ENCODE peak calls at places on chromosome X, in seven cellular contexts. Z is H9, G is heart right ventricle, F is PC-9, T is GM23338, X is cardiac muscle cell, B is brain microvascular endothelial cell. N is an unnamed sample.
A peak's percentile ranks its signal among the peaks of the same experiment; 100 is the strongest.

GRCh38 chrX:22970861-22971260 is 28.9 kb upstream of the DDX53 start:
- DNase-seq in T (no peak), G (no peak), X (no peak), F (no peak), Z (no peak), B (no peak), N (no peak)

GRCh38 chrX:40539214-40540142 is 41.3 kb upstream of the ATP6AP2 start:
- DNase-seq in Z (peak; percentile 86), B (peak; percentile 23), F (no peak), X (peak; percentile 42), G (peak; percentile 19), T (peak; percentile 71), N (no peak)

GRCh38 chrX:1876041-1876440 is 261.2 kb downstream of the ASMT start:
- DNase-seq in T (no peak), X (no peak), F (no peak), B (no peak), G (no peak), Z (no peak), N (no peak)

GRCh38 chrX:46579250-46579649 is 5.7 kb downstream of the CHST7 start:
- DNase-seq in G (no peak), B (no peak), Z (no peak), F (no peak), T (no peak), X (no peak), N (no peak)

GRCh38 chrX:150202641-150203248 is 160.4 kb upstream of the MAMLD1 start:
- DNase-seq in B (peak; percentile 50), F (no peak), G (no peak), T (no peak), X (no peak), Z (no peak), N (no peak)

GRCh38 chrX:107716816-107717700 is 58.5 kb downstream of the TSC22D3 start:
- DNase-seq in X (peak; percentile 66), F (peak; percentile 74), Z (peak; percentile 80), T (peak; percentile 65), B (peak; percentile 90), G (peak; percentile 81), N (peak; percentile 61)

GRCh38 chrX:131271274-131271673 is 17.8 kb downstream of the IGSF1 start:
- DNase-seq in F (no peak), G (no peak), B (no peak), T (peak; percentile 43), Z (no peak), X (no peak), N (no peak)

GRCh38 chrX:350534-351321 is 32.1 kb upstream of the GTPBP6 start:
- DNase-seq in T (no peak), B (no peak), Z (no peak), X (no peak), F (no peak), G (no peak), N (no peak)

GRCh38 chrX:69746051-69746450 is 130.1 kb downstream of the EDA start:
- DNase-seq in T (no peak), G (no peak), B (no peak), Z (no peak), F (no peak), X (no peak), N (no peak)

GRCh38 chrX:129785160-129785947 is 5.6 kb downstream of the SASH3 start:
- DNase-seq in X (no peak), F (no peak), Z (no peak), G (no peak), B (no peak), T (no peak), N (no peak)
- H3K27ac ChIP-seq in X (no peak overlapping the region), F (no peak overlapping the region), Z (no peak overlapping the region), G (no peak overlapping the region), B (no peak overlapping the region), T (no peak overlapping the region), N (no peak overlapping the region)

GRCh38 chrX:123450217-123450616 is 266.1 kb downstream of the GRIA3 start:
- DNase-seq in Z (no peak), X (peak; percentile 8), T (peak; percentile 37), B (no peak), F (no peak), G (no peak), N (no peak)
- TF ChIP-seq CTCF in Z (peak; percentile 66), X (peak; percentile 41), T (peak; percentile 58), B (peak; percentile 44), F (peak; percentile 78), G (peak; percentile 32), N (no peak)

DNA sequence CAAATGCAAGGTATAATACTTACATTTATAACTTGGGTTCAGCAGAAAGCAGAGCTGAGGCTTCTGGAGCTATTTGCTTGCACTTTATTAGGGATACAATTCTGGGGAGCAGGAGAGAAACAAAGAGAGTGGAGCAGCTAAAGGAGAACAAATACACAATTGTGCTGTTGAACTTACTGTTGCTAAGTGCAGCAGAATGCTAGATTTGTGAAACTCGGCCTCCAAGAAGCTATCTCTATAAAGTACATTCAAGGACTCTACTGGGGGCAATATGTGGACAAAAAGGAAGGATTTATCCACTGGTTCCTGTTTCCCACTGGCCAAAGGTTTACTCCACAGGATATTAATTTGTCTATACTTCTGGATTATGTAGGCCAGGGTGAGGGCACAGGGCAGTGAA is 86.8 kb downstream of the PPP1R2C start:
- DNase-seq in T (no peak), F (no peak), Z (no peak), X (no peak), G (no peak), B (no peak), N (no peak)
- H3K27ac ChIP-seq in T (no peak overlapping the region), F (no peak overlapping the region), Z (no peak overlapping the region), X (no peak overlapping the region), G (no peak overlapping the region), B (no peak overlapping the region), N (no peak overlapping the region)

GRCh38 chrX:9279271-9279596 is 185.6 kb upstream of the TBL1X start:
- DNase-seq in X (no peak), Z (no peak), F (no peak), B (no peak), G (no peak), T (no peak), N (no peak)
- TF ChIP-seq CTCF in X (no peak), Z (no peak), F (no peak), B (no peak), G (no peak), T (no peak), N (no peak)

GRCh38 chrX:133859860-133860259 is 125.5 kb downstream of the GPC3 start:
- DNase-seq in B (peak; percentile 22), X (no peak), Z (no peak), T (no peak), G (no peak), F (no peak), N (no peak)
- H3K27ac ChIP-seq in B (no peak overlapping the region), X (no peak overlapping the region), Z (no peak overlapping the region), T (no peak overlapping the region), G (no peak overlapping the region), F (no peak overlapping the region), N (no peak overlapping the region)

GRCh38 chrX:146409528-146409927 is 400.0 kb upstream of the CXorf51B start:
- DNase-seq in X (no peak), G (no peak), B (no peak), F (no peak), Z (no peak), T (no peak), N (no peak)
- TF ChIP-seq CTCF in X (no peak), G (no peak), B (no peak), F (no peak), Z (no peak), T (no peak), N (no peak)

GRCh38 chrX:63434206-63434605 is 83.1 kb upstream of the SPIN4 start:
- DNase-seq in X (no peak), F (peak; percentile 86), T (no peak), B (no peak), Z (no peak), G (no peak), N (no peak)
- H3K27ac ChIP-seq in X (no peak overlapping the region), F (peak overlapping the region; percentile 99), T (no peak overlapping the region), B (no peak overlapping the region), Z (no peak overlapping the region), G (no peak overlapping the region), N (peak overlapping the region; percentile 51)

DNA sequence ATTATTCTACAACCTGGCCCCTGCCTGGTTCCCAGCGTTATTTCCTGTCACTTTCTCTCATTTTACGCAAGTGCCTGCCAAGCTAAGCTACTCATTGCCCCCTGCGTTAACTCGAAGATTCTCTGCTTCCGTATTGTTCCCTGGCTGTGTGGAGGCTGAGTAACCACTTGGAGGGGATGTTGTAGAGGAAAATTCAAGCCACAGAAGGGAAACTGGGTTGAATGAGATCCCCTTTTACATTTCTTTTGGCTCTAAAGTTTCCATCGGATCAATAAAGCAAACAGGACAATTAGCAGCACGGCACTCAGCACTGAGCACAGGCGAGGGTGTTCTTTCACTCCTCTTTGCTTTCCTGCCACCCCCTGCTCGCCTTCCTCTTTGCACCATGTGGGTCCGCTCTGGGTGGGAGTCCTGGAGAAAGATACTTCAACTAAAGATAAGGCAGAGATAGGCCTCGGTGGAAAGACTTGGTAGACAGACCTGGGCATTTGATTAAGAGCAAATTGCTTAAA is 4.2 kb upstream of the TMSB4X start:
- DNase-seq in T (peak; percentile 70), Z (peak; percentile 65), X (peak; percentile 22), F (no peak), B (no peak), G (no peak), N (no peak)
- TF ChIP-seq CTCF in T (peak; percentile 73), Z (peak; percentile 60), X (peak; percentile 49), F (no peak), B (peak; percentile 64), G (peak; percentile 54), N (no peak)

DNA sequence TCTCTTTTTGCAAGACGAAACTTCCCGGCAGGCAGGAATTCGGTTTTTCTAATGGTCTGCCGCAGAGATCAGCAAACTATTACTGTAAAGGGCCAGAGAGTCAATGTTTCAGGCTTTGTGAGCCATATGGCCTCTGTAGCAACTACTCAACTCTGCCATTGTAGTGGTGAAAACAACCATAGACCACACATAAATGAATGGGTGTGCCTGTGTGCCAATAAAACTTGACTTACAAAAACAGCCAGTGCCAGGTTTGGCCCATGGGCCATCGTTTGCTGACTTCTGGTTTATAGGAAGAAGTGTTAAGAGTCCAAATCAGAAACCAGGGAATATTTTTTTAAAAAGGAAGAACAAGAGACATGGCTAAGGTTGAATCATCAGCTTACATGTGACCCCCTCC is 163.0 kb downstream of the SH3KBP1 start:
- DNase-seq in F (no peak), T (no peak), G (no peak), B (no peak), X (no peak), Z (no peak), N (no peak)
- H3K27ac ChIP-seq in F (no peak overlapping the region), T (no peak overlapping the region), G (no peak overlapping the region), B (no peak overlapping the region), X (no peak overlapping the region), Z (no peak overlapping the region), N (no peak overlapping the region)

GRCh38 chrX:57817302-57817701 is 93.0 kb downstream of the ZXDA start:
- DNase-seq in Z (no peak), T (peak; percentile 5), B (no peak), F (no peak), X (no peak), G (no peak), N (no peak)
- TF ChIP-seq CTCF in Z (peak; percentile 58), T (no peak), B (no peak), F (peak; percentile 63), X (peak; percentile 47), G (peak; percentile 41), N (peak; percentile 19)

N was measured in RWPE1.